ENCODE peak calls at places on chromosomes 6 and 20, in four cellular contexts. K is heart right ventricle, A is lung, O is breast epithelium. J is an unnamed sample.

GRCh38 chr6:10824297-10824696 is 14.0 kb downstream of the MAK start:
- DNase-seq in K (no peak), A (no peak), O (no peak), J (no peak)

GRCh38 chr6:127190552-127190951 is 72.1 kb downstream of the RSPO3 start:
- DNase-seq in K (no peak), A (no peak), O (no peak), J (no peak)

GRCh38 chr20:51533291-51534172 is 9.0 kb downstream of the NFATC2 start:
- DNase-seq in K (no peak), A (no peak), O (no peak), J (no peak)

GRCh38 chr6:131868836-131869235 is 61.0 kb downstream of the ENPP1 start:
- DNase-seq in K (no peak), A (no peak), O (no peak), J (no peak)

GRCh38 chr6:169363590-169363989 is 109.9 kb upstream of the THBS2 start:
- DNase-seq in K (no peak), A (no peak), O (no peak), J (no peak)

GRCh38 chr6:122381494-122382083 is 17.9 kb upstream of the HSF2 start:
- DNase-seq in K (no peak), A (peak), O (no peak), J (no peak)

GRCh38 chr20:20492521-20493334 is 124.8 kb downstream of the INSM1 start:
- DNase-seq in K (no peak), A (no peak), O (no peak), J (no peak)

GRCh38 chr20:32456869-32457421 is 98.8 kb downstream of the ASXL1 start:
- DNase-seq in K (peak), A (no peak), O (no peak), J (no peak)

GRCh38 chr6:17233531-17233930 is 47.6 kb upstream of the RBM24 start:
- DNase-seq in K (no peak), A (no peak), O (no peak), J (no peak)

GRCh38 chr6:33983109-33983475 is 162.8 kb downstream of the GRM4 start:
- DNase-seq in K (no peak), A (peak), O (peak), J (peak)

GRCh38 chr6:33197431-33198048 is 2.9 kb downstream of the RXRB start:
- DNase-seq in K (no peak), A (peak), O (no peak), J (no peak)

GRCh38 chr6:131322121-131322520 is 186.9 kb downstream of the AKAP7 start:
- DNase-seq in K (no peak), A (no peak), O (no peak), J (no peak)

GRCh38 chr6:125014157-125014957 is 52.1 kb downstream of the RNF217 start:
- DNase-seq in K (no peak), A (no peak), O (no peak), J (no peak)

GRCh38 chr6:160424256-160424655 is 76.1 kb downstream of the SLC22A3 start:
- DNase-seq in K (no peak), A (no peak), O (no peak), J (no peak)

GRCh38 chr6:128311944-128312570 is 208.3 kb downstream of the PTPRK start:
- DNase-seq in K (no peak), A (no peak), O (no peak), J (no peak)

GRCh38 chr6:134544737-134545136 is 226.8 kb upstream of the SGK1 start:
- DNase-seq in K (no peak), A (no peak), O (no peak), J (no peak)

GRCh38 chr6:67698534-67698933 is 936.5 kb upstream of the ADGRB3 start:
- DNase-seq in K (no peak), A (peak), O (no peak), J (no peak)

GRCh38 chr6:52566853-52567279 is 10.0 kb downstream of the TRAM2 start:
- DNase-seq in K (no peak), A (no peak), O (no peak), J (no peak)

GRCh38 chr6:67680297-67680932 is 954.7 kb upstream of the ADGRB3 start:
- DNase-seq in K (no peak), A (no peak), O (no peak), J (no peak)

GRCh38 chr6:138182939-138183791 is 21.4 kb downstream of the ARFGEF3 start:
- DNase-seq in K (no peak), A (no peak), O (no peak), J (no peak)

GRCh38 chr6:130560231-130560630 is 194.4 kb downstream of the TMEM200A start:
- DNase-seq in K (no peak), A (no peak), O (no peak), J (no peak)

GRCh38 chr20:5154543-5154925 is 27.7 kb downstream of the CDS2 start:
- DNase-seq in K (no peak), A (no peak), O (no peak), J (no peak)

GRCh38 chr6:160767019-160767646 is 65.1 kb downstream of the PLG start:
- DNase-seq in K (peak), A (peak), O (peak), J (no peak)

GRCh38 chr6:96939019-96939805 is 14.7 kb downstream of the KLHL32 start:
- DNase-seq in K (no peak), A (no peak), O (no peak), J (no peak)

GRCh38 chr6:34276881-34277762 is 28.3 kb upstream of the SMIM29 start:
- DNase-seq in K (no peak), A (no peak), O (no peak), J (no peak)

GRCh38 chr6:23170044-23170443 is 600.7 kb downstream of the HDGFL1 start:
- DNase-seq in K (no peak), A (no peak), O (no peak), J (no peak)

GRCh38 chr20:52105045-52105572 is 86.5 kb downstream of the ZFP64 start:
- DNase-seq in K (peak), A (no peak), O (no peak), J (no peak)

GRCh38 chr6:6659600-6660327 is 71.2 kb downstream of the LY86 start:
- DNase-seq in K (no peak), A (peak), O (no peak), J (peak)

GRCh38 chr6:130906736-130907381 is 79.7 kb downstream of the SMLR1 start:
- DNase-seq in K (no peak), A (no peak), O (no peak), J (no peak)

GRCh38 chr6:79461205-79461604 is 76.0 kb downstream of the LCA5 start:
- DNase-seq in K (no peak), A (no peak), O (no peak), J (no peak)

GRCh38 chr6:148565931-148566663 is 180.7 kb upstream of the UST start:
- DNase-seq in K (no peak), A (no peak), O (no peak), J (peak)

GRCh38 chr20:56974499-56975250 is 291.8 kb downstream of the BMP7 start:
- DNase-seq in K (no peak), A (no peak), O (no peak), J (no peak)

GRCh38 chr6:43426928-43427405 is 374 bp upstream of the ABCC10 start:
- DNase-seq in K (no peak), A (no peak), O (no peak), J (no peak)

GRCh38 chr20:59158673-59159072 is 4.9 kb upstream of the ZNF831 start:
- DNase-seq in K (no peak), A (no peak), O (no peak), J (no peak)

GRCh38 chr20:59159822-59160740 is 3.5 kb upstream of the ZNF831 start:
- DNase-seq in K (no peak), A (no peak), O (no peak), J (no peak)

GRCh38 chr20:59157961-59158541 is 5.6 kb upstream of the ZNF831 start:
- DNase-seq in K (no peak), A (no peak), O (no peak), J (no peak)

GRCh38 chr20:59157064-59157463 is 6.6 kb upstream of the ZNF831 start:
- DNase-seq in K (no peak), A (no peak), O (no peak), J (no peak)

DNA sequence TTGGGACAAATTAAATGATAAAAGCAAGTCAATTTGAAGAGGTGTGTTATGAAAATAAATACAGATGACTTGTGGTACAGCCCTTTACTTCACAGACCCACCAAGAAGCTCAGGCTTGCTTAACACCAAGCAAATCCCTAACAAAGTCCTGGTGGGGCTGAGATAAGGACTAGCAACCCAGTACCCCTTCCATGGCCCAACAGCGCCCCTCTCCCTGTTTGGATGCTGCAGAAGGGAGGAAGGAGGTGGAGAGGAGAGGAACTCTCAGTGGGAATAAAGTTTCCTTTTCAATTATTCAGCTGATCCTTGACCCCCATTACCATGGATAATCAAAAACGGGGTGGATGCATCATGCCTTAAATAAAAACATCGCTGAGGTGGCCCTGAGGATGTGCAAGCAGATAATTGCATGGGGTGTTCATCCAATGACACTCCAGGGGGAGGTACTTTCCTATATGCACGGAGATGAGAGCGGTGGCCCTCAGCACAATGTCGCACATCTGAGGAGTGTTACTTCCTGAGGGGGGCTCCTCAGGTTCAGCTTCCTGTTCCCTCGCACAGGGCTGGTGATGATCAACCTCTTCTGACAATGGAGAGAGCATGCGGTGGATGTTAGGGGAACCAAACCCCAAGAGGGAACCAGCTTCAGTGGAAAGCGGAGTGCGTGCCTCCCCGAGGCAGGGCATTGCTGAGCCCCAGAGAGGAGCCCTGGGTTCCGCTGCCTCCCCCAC is 4.4 kb upstream of the ZNF831 start:
- DNase-seq in K (no peak), A (no peak), O (no peak), J (no peak)
- TF ChIP-seq CTCF in K (no peak), A (no peak), O (no peak), J (no peak)

DNA sequence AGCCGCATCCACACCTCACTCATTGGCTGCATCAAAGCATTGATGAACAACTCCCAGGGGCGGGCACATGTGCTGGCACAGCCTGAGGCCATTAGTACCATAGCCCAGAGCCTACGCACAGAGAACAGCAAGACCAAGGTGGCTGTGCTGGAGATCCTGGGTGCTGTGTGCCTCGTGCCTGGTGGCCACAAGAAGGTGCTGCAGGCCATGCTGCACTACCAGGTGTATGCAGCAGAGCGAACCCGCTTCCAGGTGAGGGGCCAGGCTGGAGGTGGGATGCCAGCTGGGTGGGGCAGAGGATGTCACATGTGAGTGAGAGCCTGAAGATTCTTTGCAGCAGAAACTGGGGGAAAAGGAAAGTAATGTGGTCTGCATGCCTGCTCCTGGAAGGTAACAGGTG is 66.7 kb downstream of the MOCS1 start:
- DNase-seq in K (no peak), A (no peak), O (no peak), J (no peak)
- TF ChIP-seq CTCF in K (no peak), A (no peak), O (no peak), J (no peak)

GRCh38 chr6:45946352-45946751 is 69.3 kb downstream of the CLIC5 start:
- DNase-seq in K (no peak), A (no peak), O (no peak), J (no peak)
- TF ChIP-seq CTCF in K (peak), A (no peak), O (no peak), J (no peak)

DNA sequence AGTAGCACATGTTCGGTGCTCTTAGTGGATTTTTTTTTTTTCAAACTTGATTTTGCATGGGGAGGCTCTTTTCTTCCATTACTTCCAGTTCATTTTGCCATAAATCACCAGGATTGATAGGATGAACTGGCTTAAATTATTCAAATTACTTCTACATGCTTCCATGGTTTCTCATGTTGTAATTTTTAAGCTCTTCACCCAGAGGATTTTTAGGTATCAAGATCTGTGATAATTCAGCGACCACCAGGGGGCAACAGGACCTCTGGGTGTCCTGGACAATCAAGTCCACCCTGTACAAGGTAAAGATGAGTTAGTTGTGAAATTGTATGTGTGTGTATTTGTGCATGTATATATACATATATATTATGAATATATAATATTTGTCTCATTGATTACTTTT is 4.2 kb upstream of the EPHA7 start:
- DNase-seq in K (no peak), A (no peak), O (no peak), J (no peak)
- TF ChIP-seq CTCF in K (peak), A (no peak), O (no peak), J (peak)

GRCh38 chr20:3778976-3779375 is 2.3 kb downstream of the SPEF1 start:
- DNase-seq in K (no peak), A (no peak), O (no peak), J (no peak)

GRCh38 chr20:3777381-3777725 is 3.9 kb downstream of the SPEF1 start:
- DNase-seq in K (no peak), A (no peak), O (no peak), J (no peak)

GRCh38 chr20:3781153-3781910 is at the start of gene SPEF1:
- DNase-seq in K (peak), A (peak), O (peak), J (peak)

GRCh38 chr20:3775457-3775856 is 5.8 kb downstream of the SPEF1 start:
- DNase-seq in K (no peak), A (no peak), O (no peak), J (no peak)

GRCh38 chr20:3777726-3778629 is 3.3 kb downstream of the SPEF1 start:
- DNase-seq in K (peak), A (peak), O (no peak), J (peak)
- TF ChIP-seq CTCF in K (peak), A (no peak), O (no peak), J (no peak)

GRCh38 chr20:64238115-64238825 is 17.3 kb upstream of the PCMTD2 start:
- DNase-seq in K (no peak), A (no peak), O (no peak), J (no peak)
- TF ChIP-seq CTCF in K (no peak), A (no peak), O (no peak), J (no peak)

DNA sequence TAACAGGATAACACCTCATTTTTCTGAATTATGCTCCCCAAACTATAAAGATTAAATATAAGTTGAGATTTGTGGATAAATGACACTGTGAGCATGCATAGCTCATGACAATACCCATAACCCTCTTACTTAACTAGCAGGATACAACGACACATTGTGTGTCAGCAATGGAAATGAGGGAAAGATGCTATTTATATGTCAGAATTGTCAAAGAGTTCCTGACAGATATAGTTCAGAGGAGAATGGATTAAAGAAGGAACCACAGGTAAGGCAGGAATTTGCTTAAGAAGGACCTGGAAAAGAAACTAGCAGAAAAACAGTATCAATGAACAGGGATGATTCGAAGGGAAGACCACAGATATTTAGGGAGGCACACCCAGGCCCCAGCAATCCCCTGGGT is 591.0 kb downstream of the DHX35 start:
- DNase-seq in K (no peak), A (no peak), O (no peak), J (no peak)
- TF ChIP-seq CTCF in K (no peak), A (no peak), O (no peak), J (no peak)